ENCODE peak calls at places on chromosomes 11 and 22, in five cellular contexts. M is fibroblast of lung, W is K562, Q is PC-3, Y is GM23338. P is an unnamed sample. For H3K27me3 and H3K36me3, the result is how much of the 10 kb centered on the place peaks cover.

GRCh38 chr11:76266269-76266668 is 60.0 kb upstream of the WNT11 start:
- DNase-seq in M (peak), W (no peak), Q (peak), Y (no peak), P (no peak)

GRCh38 chr11:8777907-8778767 is 95.5 kb downstream of the RPL27A start:
- DNase-seq in M (peak), W (no peak), Q (no peak), Y (no peak), P (no peak)

GRCh38 chr22:35914665-35915476 is 113.8 kb downstream of the RBFOX2 start:
- DNase-seq in M (peak), W (peak), Q (peak), Y (peak), P (peak)

GRCh38 chr11:128373011-128373410 is 214.3 kb downstream of the ETS1 start:
- DNase-seq in M (no peak), W (no peak), Q (no peak), Y (no peak), P (no peak)

GRCh38 chr11:45391168-45391850 is 105.2 kb upstream of the SYT13 start:
- DNase-seq in M (no peak), W (no peak), Q (no peak), Y (no peak), P (no peak)

GRCh38 chr11:117983163-117983475 is 3.1 kb upstream of the IL10RA start:
- DNase-seq in M (no peak), W (no peak), Q (no peak), Y (no peak), P (no peak)

GRCh38 chr22:41620646-41621098 is at the start of gene DESI1:
- DNase-seq in M (peak), W (no peak), Q (no peak), Y (peak), P (no peak)

GRCh38 chr11:42237701-42238235 is 778.3 kb upstream of the LRRC4C start:
- DNase-seq in M (no peak), W (no peak), Q (peak), Y (no peak), P (no peak)

GRCh38 chr11:63670077-63670737 is 969 bp downstream of the ATL3 start:
- DNase-seq in M (peak), W (no peak), Q (peak), Y (no peak), P (no peak)

DNA sequence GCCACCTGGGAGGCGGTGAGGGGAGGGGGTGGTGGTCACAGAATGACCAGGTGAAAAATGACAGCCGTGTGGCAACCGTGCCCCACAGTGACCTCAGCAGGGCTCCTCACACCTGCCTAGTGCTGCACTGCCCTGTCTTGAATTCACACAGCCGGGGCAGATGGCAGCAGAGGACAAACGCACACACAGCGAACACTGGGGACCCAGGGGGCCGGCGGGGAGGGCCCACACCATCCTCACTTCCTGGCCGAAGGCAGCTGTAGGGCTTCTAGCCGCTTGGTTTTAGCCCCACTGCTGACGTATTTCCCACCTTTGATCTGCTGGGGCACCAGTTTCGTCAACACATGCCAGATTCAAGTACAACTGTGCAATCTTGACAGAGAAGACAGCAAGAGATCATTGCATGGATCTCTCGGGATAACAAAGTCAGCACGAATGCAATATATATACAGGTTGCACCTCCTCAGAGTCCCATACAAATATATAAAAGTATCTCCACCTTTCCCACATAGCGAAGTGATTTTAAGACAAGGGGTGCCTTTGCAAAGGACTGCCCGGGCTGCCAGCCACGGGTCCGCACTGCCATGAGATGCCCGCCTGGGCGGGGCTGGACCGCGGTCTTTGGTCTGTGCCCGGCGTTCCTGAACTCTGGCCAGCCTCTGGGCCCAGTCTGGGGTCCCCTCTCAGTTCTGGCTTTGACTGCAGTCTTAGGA is 26.9 kb downstream of the TRMU start:
- DNase-seq in M (peak), W (no peak), Q (no peak), Y (no peak), P (peak)
- H3K4me3 ChIP-seq in M (no peak), W (no peak), Q (no peak), Y (no peak), P (no peak)

DNA sequence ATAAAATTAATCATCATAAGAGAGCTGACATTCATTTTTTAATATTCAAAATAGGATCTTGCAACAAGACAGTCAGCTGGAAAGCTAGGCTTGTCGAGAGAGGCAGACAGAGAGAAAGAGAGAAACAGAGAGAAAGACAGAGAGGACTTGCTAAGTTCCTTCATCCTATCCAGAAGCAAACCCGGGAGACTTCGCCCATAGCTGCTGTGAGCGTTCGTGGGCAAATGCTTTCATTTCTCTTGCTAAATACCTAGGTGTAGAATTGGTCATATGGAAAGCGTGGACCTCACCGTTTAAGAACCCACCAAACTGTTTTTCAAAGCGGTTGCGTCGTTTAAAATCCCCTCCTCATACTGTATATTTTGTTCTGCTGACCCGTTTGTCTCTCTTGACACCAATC is 25.3 kb upstream of the KRTAP5-6 start:
- DNase-seq in M (no peak), W (no peak), Q (no peak), Y (no peak), P (no peak)
- H3K27me3 ChIP-seq in M (under half), W (under half), Q (half or more), Y (under half), P (under half)

GRCh38 chr22:28728621-28729313 is 12.9 kb downstream of the CHEK2 start:
- DNase-seq in M (no peak), W (no peak), Q (no peak), Y (no peak), P (no peak)
- H3K36me3 ChIP-seq in M (under half), W (half or more), Q (under half), Y (under half), P (under half)

DNA sequence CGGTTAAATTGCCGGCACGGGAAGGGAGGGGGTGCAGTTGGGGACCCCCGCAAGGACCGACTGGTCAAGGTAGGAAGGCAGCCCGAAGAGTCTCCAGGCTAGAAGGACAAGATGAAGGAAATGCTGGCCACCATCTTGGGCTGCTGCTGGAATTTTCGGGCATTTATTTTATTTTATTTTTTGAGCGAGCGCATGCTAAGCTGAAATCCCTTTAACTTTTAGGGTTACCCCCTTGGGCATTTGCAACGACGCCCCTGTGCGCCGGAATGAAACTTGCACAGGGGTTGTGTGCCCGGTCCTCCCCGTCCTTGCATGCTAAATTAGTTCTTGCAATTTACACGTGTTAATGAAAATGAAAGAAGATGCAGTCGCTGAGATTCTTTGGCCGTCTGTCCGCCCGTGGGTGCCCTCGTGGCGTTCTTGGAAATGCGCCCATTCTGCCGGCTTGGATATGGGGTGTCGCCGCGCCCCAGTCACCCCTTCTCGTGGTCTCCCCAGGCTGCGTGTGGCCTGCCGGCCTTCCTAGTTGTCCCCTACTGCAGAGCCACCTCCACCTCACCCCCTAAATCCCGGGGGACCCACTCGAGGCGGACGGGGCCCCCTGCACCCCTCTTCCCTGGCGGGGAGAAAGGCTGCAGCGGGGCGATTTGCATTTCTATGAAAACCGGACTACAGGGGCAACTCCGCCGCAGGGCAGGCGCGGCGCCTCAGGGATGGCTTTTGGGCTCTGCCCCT is 529 bp upstream of the CCND1 start:
- DNase-seq in M (peak), W (no peak), Q (peak), Y (peak), P (peak)
- H3K4me3 ChIP-seq in M (peak), W (peak), Q (peak), Y (peak), P (peak)

DNA sequence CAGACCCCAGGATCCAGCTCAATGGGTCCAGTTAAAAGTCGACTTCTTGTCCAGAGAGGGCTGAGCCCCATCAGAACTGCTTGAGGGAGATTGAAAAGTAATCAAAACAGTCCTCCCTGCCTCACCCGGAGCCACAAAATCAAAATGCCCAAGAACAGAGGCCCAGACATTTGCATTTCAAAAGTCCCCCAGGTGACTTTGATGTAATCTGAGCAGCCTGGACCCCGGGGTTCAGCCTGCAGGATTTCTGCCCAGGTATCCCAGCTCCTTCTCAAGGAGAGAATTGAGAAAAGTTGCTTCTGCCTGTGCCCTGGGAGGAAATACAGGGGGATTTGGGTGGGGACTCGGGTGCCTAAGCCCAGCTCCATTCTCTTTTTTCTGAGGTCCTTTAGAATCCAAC is 1385.0 kb downstream of the TBC1D22A start:
- DNase-seq in M (no peak), W (no peak), Q (no peak), Y (peak), P (peak)
- H3K27me3 ChIP-seq in M (under half), W (under half), Q (under half), Y (under half), P (under half)

DNA sequence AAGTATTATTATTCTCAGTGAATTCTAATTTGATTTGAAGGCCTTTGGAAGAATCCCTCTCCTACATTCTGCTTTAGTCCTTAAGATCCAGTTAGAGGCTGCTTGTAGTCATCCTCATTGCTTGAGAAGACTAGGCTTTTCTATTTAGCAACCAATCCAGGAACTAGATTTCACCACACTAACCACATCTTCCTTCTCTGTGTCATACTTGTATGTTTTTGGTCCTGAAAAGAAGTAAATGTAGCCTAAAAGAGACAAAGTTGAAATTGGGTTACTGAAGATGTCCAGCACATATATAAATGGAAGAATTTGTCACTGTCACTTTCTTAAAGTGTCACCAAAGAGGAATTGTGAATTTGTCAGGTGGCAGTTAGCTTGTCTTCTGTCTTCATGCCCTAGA is 46.6 kb upstream of the MMP7 start:
- DNase-seq in M (no peak), W (no peak), Q (no peak), Y (no peak), P (no peak)
- H3K36me3 ChIP-seq in M (under half), W (under half), Q (under half), Y (under half), P (under half)

DNA sequence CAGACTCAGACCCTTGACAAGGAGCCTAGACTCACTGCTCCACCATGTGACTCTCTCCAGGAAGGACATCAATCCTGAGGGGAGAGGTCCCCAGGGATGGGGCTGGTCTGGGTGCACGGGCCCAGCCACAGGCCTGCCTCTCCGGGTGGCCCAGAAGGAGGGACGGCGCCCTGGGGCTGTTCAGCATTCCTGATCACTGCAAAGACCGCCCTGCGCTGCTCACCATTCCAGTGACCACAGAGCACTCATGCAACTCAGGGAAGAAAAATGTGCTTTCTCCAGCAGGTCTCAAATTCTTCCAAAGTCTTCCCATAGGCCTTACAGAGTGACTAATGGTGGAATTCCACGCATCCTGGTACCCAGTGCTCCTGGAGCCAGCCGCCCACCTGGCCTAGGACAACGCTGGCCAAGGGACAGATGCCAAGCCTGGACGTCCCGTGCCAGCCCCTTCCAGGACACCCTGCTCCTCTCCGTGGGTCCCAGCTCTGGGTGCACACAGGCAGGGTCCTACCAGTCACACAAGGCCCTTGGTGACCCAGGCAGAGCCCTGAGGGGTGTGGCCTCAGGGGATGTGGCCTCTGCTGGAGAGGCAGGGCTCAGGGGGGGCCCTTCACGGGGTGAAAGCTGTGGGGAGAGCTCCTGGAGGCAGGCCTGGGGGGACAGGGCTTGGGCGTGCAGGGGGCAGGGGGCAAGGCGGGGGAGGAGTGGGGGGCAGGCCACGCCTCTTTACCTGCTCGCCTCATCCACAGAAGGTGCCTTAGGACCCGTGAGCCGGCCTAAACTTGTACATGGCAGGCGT is 178.8 kb downstream of the IGLL1 start:
- DNase-seq in M (no peak), W (peak), Q (no peak), Y (no peak), P (peak)
- H3K4me3 ChIP-seq in M (no peak), W (no peak), Q (no peak), Y (no peak), P (no peak)

GRCh38 chr22:17247832-17248231 is 28.6 kb upstream of the ADA2 start:
- DNase-seq in M (no peak), W (no peak), Q (no peak), Y (peak), P (no peak)

GRCh38 chr22:17250380-17251129 is 31.3 kb upstream of the ADA2 start:
- DNase-seq in M (no peak), W (no peak), Q (no peak), Y (no peak), P (no peak)
- H3K27me3 ChIP-seq in M (under half), W (under half), Q (under half), Y (under half), P (under half)

P was measured in H7.